ENCODE peak calls at places on chromosomes 3 and 15, in eight cellular contexts. Z is cardiac fibroblast, L is NCI-H1417, S is PC-3, Q is left cardiac atrium, J is HEK293T, V is tibial artery, F is IMR-90. X is an unnamed sample.

GRCh38 chr15:78322243-78322642 is 17.9 kb upstream of the CRABP1 start:
- DNase-seq in L (peak), Q (no peak), V (no peak), S (peak), Z (peak), F (peak), J (no peak), X (no peak)

GRCh38 chr3:30124435-30125390 is 481.7 kb upstream of the TGFBR2 start:
- DNase-seq in L (no peak), Q (no peak), J (no peak), Z (peak), S (peak), V (no peak), F (peak), X (no peak)

GRCh38 chr15:48833526-48833925 is 22.7 kb upstream of the CEP152 start:
- DNase-seq in L (no peak), Q (no peak), V (no peak), S (no peak), Z (no peak), J (no peak), F (no peak), X (no peak)

GRCh38 chr3:32575451-32575850 is 4.8 kb upstream of the DYNC1LI1 start:
- DNase-seq in Z (no peak), F (peak), S (no peak), V (no peak), Q (no peak), J (no peak), L (no peak), X (no peak)

GRCh38 chr3:27758083-27758482 is 36.0 kb upstream of the EOMES start:
- DNase-seq in J (no peak), F (peak), Z (peak), L (no peak), S (peak), V (no peak), Q (no peak), X (no peak)

GRCh38 chr15:30953731-30954378 is 37.6 kb downstream of the MTMR10 start:
- DNase-seq in V (no peak), L (no peak), Z (peak), F (peak), J (no peak), Q (peak), S (peak), X (no peak)

GRCh38 chr3:127218457-127218922 is 25.6 kb downstream of the PRR23E start:
- DNase-seq in S (no peak), Q (no peak), L (no peak), V (no peak), F (no peak), Z (no peak), J (no peak), X (no peak)

GRCh38 chr3:2838533-2839157 is 271.5 kb downstream of the IL5RA start:
- DNase-seq in V (no peak), F (no peak), Q (no peak), L (no peak), S (no peak), J (no peak), Z (no peak), X (no peak)

GRCh38 chr15:85800460-85801123 is 5.9 kb upstream of the KLHL25 start:
- DNase-seq in F (peak), L (peak), J (no peak), V (no peak), Q (peak), Z (peak), S (peak), X (no peak)